ENCODE peak calls at places on chromosomes 2 and 18, in seven cellular contexts. K, J, A, U, E, F and L are unnamed samples.

GRCh38 chr2:222424281-222424728 is at the start of gene SGPP2:
- DNase-seq in A (no peak), E (no peak), K (no peak), U (peak; percentile 87), J (no peak), F (no peak), L (no peak)

GRCh38 chr2:240818543-240819403 is 1.2 kb downstream of the KIF1A start:
- DNase-seq in E (no peak), U (no peak), J (no peak), K (no peak), F (no peak), A (no peak), L (no peak)

GRCh38 chr2:219171231-219171651 is 1.4 kb upstream of the SLC23A3 start:
- DNase-seq in E (peak; percentile 95), F (peak; percentile 32), J (peak; percentile 79), K (peak; percentile 55), U (no peak), A (peak; percentile 59), L (peak; percentile 75)

GRCh38 chr2:143282684-143283083 is 153.5 kb downstream of the ARHGAP15 start:
- DNase-seq in J (no peak), F (no peak), A (no peak), K (no peak), E (no peak), U (no peak), L (no peak)

GRCh38 chr2:112156152-112156986 is 18.2 kb downstream of the FBLN7 start:
- DNase-seq in F (peak; percentile 62), J (peak; percentile 74), U (peak; percentile 59), E (peak; percentile 68), K (peak; percentile 45), A (no peak), L (no peak)

GRCh38 chr18:52334896-52335295 is 5.1 kb upstream of the DCC start:
- DNase-seq in U (no peak), K (no peak), E (peak; percentile 62), J (no peak), F (peak; percentile 46), A (no peak), L (peak; percentile 42)

GRCh38 chr2:182822733-182823132 is 43.7 kb downstream of the FRZB start:
- DNase-seq in F (no peak), E (no peak), U (no peak), J (no peak), A (no peak), K (no peak), L (no peak)

GRCh38 chr2:104290566-104290891 is 563.4 kb upstream of the POU3F3 start:
- DNase-seq in F (no peak), U (no peak), J (no peak), K (no peak), A (no peak), E (no peak), L (no peak)

GRCh38 chr2:232891621-232892071 is 21.6 kb downstream of the SNORC start:
- DNase-seq in K (peak; percentile 39), A (no peak), E (peak; percentile 70), F (peak; percentile 24), J (peak; percentile 53), U (no peak), L (no peak)

GRCh38 chr2:96116424-96116878 is at the start of gene ADRA2B:
- DNase-seq in F (no peak), A (no peak), E (no peak), K (no peak), J (no peak), U (peak; percentile 92), L (no peak)

GRCh38 chr2:227503433-227504406 is 31.8 kb downstream of the AGFG1 start:
- DNase-seq in A (no peak), F (no peak), J (peak; percentile 11), K (no peak), U (no peak), E (peak; percentile 73), L (no peak)

GRCh38 chr2:174009488-174010223 is 44.5 kb upstream of the SP3 start:
- DNase-seq in U (no peak), E (no peak), J (no peak), K (no peak), F (no peak), A (no peak), L (no peak)

GRCh38 chr18:49303376-49303775 is 157.1 kb downstream of the DYM start:
- DNase-seq in E (no peak), U (no peak), K (no peak), A (no peak), F (no peak), J (no peak), L (no peak)

GRCh38 chr18:2656237-2657042 is 914 bp downstream of the SMCHD1 start:
- DNase-seq in J (no peak), F (no peak), K (no peak), A (no peak), U (peak; percentile 81), E (peak; percentile 39), L (no peak)

GRCh38 chr2:119649364-119649917 is 29.6 kb upstream of the TMEM177 start:
- DNase-seq in K (no peak), A (no peak), U (no peak), E (no peak), J (no peak), F (no peak), L (no peak)

GRCh38 chr2:31728406-31729064 is 147.8 kb upstream of the SRD5A2 start:
- DNase-seq in A (no peak), U (no peak), J (no peak), K (no peak), F (no peak), E (no peak), L (no peak)

GRCh38 chr2:144480257-144480656 is 39.7 kb downstream of the ZEB2 start:
- DNase-seq in E (peak; percentile 73), A (no peak), K (no peak), J (no peak), F (no peak), U (no peak), L (peak; percentile 26)

GRCh38 chr18:48199399-48199798 is 209.8 kb downstream of the ZBTB7C start:
- DNase-seq in A (no peak), K (no peak), J (no peak), U (no peak), F (no peak), E (no peak), L (no peak)

GRCh38 chr2:8344725-8345124 is 337.1 kb upstream of the ID2 start:
- DNase-seq in U (no peak), E (no peak), K (no peak), A (no peak), F (no peak), J (no peak), L (no peak)

GRCh38 chr18:58129019-58129374 is 85.0 kb downstream of the NEDD4L start:
- DNase-seq in K (no peak), F (no peak), A (no peak), U (no peak), E (no peak), J (no peak), L (no peak)

GRCh38 chr2:102340778-102341177 is 14.8 kb upstream of the IL18R1 start:
- DNase-seq in F (no peak), E (no peak), K (no peak), J (no peak), U (no peak), A (no peak), L (no peak)

GRCh38 chr2:188291617-188292445 is at the start of gene GULP1:
- DNase-seq in U (peak; percentile 86), A (peak; percentile 53), F (peak; percentile 60), K (no peak), J (no peak), E (peak; percentile 64), L (no peak)

GRCh38 chr18:45441110-45441842 is 174.0 kb upstream of the SLC14A2 start:
- DNase-seq in K (no peak), U (no peak), J (no peak), E (peak; percentile 63), A (no peak), F (no peak), L (no peak)

GRCh38 chr2:176443941-176444340 is 174.7 kb downstream of the MTX2 start:
- DNase-seq in J (no peak), U (no peak), F (no peak), E (peak; percentile 54), A (no peak), K (no peak), L (no peak)
- H3K4me3 ChIP-seq in J (no peak overlapping the region), U (no peak overlapping the region), F (no peak overlapping the region), E (no peak overlapping the region), A (no peak overlapping the region), K (no peak overlapping the region), L (no peak overlapping the region)

GRCh38 chr2:130355578-130356431 is at the start of gene PTPN18:
- DNase-seq in A (peak; percentile 84), E (peak; percentile 86), J (peak; percentile 41), U (peak; percentile 97), K (no peak), F (peak; percentile 47), L (no peak)
- TF ChIP-seq CTCF in A (peak; percentile 83), E (peak; percentile 38), J (peak; percentile 39), U (peak; percentile 63), K (peak; percentile 17), F (peak; percentile 34), L (peak; percentile 62)

GRCh38 chr18:12309683-12310198 is 1.7 kb downstream of the TUBB6 start:
- DNase-seq in A (no peak), F (no peak), U (no peak), E (peak; percentile 41), K (no peak), J (no peak), L (no peak)

GRCh38 chr18:12312936-12313335 is 4.9 kb downstream of the TUBB6 start:
- DNase-seq in K (no peak), F (no peak), E (peak; percentile 67), J (no peak), A (no peak), U (no peak), L (no peak)

GRCh38 chr18:12308386-12309100 is 502 bp downstream of the TUBB6 start:
- DNase-seq in A (peak; percentile 73), F (peak; percentile 47), J (peak; percentile 67), K (no peak), E (peak; percentile 92), U (peak; percentile 91), L (no peak)

GRCh38 chr18:12307871-12308385 is at the start of gene TUBB6:
- DNase-seq in F (no peak), U (peak; percentile 88), A (peak; percentile 37), J (no peak), K (no peak), E (peak; percentile 83), L (no peak)

DNA sequence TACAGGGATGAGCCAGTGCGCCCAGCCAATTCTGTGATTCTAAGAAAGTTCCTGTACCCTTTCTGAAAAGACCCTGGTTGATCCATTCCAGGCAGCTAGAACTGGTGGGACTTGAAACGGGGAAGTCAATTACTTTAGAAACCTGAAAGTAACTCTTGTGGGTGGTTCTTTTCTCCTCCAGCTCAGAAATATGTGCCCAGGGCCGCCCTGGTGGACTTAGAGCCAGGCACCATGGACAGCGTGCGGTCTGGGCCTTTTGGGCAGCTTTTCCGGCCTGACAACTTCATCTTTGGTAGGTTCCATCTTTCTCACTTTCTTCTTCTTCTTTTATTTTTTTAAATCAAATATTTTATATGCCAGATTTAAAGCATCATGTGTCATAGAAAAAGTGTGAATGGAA is 2.7 kb downstream of the TUBB6 start:
- DNase-seq in A (no peak), U (no peak), K (no peak), E (no peak), F (no peak), J (no peak), L (no peak)
- H3K4me3 ChIP-seq in A (no peak overlapping the region), U (no peak overlapping the region), K (no peak overlapping the region), E (peak overlapping the region; percentile 35), F (no peak overlapping the region), J (no peak overlapping the region), L (peak overlapping the region; percentile 28)

DNA sequence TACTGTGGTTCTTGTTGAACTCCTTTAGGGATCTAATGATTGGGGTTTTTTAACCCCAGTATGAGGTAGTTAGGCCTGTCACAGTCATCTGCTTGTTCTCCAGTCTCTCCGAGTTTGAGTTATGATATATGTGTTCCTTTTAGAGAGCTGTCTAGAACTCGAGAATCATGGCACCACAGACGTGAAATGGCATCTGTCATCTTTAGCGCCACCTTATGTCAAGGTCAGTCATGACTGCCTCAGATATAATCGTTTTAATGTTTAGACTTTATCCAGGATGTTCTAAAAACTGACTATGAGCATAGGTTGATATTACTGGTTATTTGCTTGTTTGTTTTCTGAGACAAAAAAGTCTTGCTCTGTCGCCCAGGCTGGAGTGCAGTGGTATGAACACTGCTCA is 112.2 kb downstream of the CEP192 start:
- DNase-seq in U (no peak), E (no peak), K (no peak), F (no peak), A (no peak), J (no peak), L (no peak)
- TF ChIP-seq CTCF in U (peak; percentile 15), E (peak; percentile 37), K (peak; percentile 10), F (peak; percentile 24), A (no peak), J (no peak), L (peak; percentile 1)